ENCODE peak calls at places on chromosomes 1 and 21, in ten cellular contexts. One of them, this sample, is unnamed. For H3K4me1 and H3K27me3, the result is how much of the 10 kb centered on the place peaks cover.

GRCh38 chr1:225500589-225501192 is 72.9 kb upstream of the LBR start:
- DNase-seq in psoas muscle: no peak
- DNase-seq in vagina: no peak
- DNase-seq in transverse colon: no peak
- DNase-seq in CD8-positive, alpha-beta T cell: no peak
- DNase-seq in aorta: no peak
- DNase-seq in pancreas: no peak
- DNase-seq in adrenal gland: no peak
- DNase-seq in neural progenitor cell: no peak
- DNase-seq in left ventricle myocardium inferior: no peak
- DNase-seq in this sample: peak

GRCh38 chr1:209937996-209938959 is at the start of gene SYT14:
- DNase-seq in psoas muscle: no peak
- DNase-seq in vagina: no peak
- DNase-seq in transverse colon: no peak
- DNase-seq in CD8-positive, alpha-beta T cell: no peak
- DNase-seq in aorta: no peak
- DNase-seq in pancreas: peak
- DNase-seq in adrenal gland: peak
- DNase-seq in neural progenitor cell: peak
- DNase-seq in left ventricle myocardium inferior: no peak
- DNase-seq in this sample: no peak

GRCh38 chr1:146039844-146040194 is 18.3 kb upstream of the HJV start:
- DNase-seq in psoas muscle: no peak
- DNase-seq in vagina: no peak
- DNase-seq in transverse colon: no peak
- DNase-seq in CD8-positive, alpha-beta T cell: no peak
- DNase-seq in aorta: no peak
- DNase-seq in pancreas: no peak
- DNase-seq in adrenal gland: no peak
- DNase-seq in neural progenitor cell: no peak
- DNase-seq in left ventricle myocardium inferior: no peak
- DNase-seq in this sample: no peak

GRCh38 chr1:238589843-238590435 is 699.2 kb upstream of the ZP4 start:
- DNase-seq in psoas muscle: no peak
- DNase-seq in vagina: no peak
- DNase-seq in transverse colon: no peak
- DNase-seq in CD8-positive, alpha-beta T cell: no peak
- DNase-seq in aorta: no peak
- DNase-seq in pancreas: no peak
- DNase-seq in adrenal gland: no peak
- DNase-seq in neural progenitor cell: no peak
- DNase-seq in left ventricle myocardium inferior: no peak
- DNase-seq in this sample: no peak

GRCh38 chr1:168966217-168966616 is 140.3 kb upstream of the ATP1B1 start:
- DNase-seq in psoas muscle: no peak
- DNase-seq in vagina: no peak
- DNase-seq in transverse colon: no peak
- DNase-seq in CD8-positive, alpha-beta T cell: no peak
- DNase-seq in aorta: no peak
- DNase-seq in pancreas: no peak
- DNase-seq in adrenal gland: no peak
- DNase-seq in neural progenitor cell: no peak
- DNase-seq in left ventricle myocardium inferior: no peak
- DNase-seq in this sample: no peak

GRCh38 chr1:10668241-10668761 is 128.1 kb downstream of the CASZ1 start:
- DNase-seq in psoas muscle: no peak
- DNase-seq in vagina: no peak
- DNase-seq in transverse colon: no peak
- DNase-seq in CD8-positive, alpha-beta T cell: no peak
- DNase-seq in aorta: no peak
- DNase-seq in pancreas: no peak
- DNase-seq in adrenal gland: peak
- DNase-seq in neural progenitor cell: peak
- DNase-seq in left ventricle myocardium inferior: no peak
- DNase-seq in this sample: no peak

GRCh38 chr1:198548890-198549289 is 8.4 kb upstream of the ATP6V1G3 start:
- DNase-seq in psoas muscle: no peak
- DNase-seq in vagina: no peak
- DNase-seq in transverse colon: no peak
- DNase-seq in CD8-positive, alpha-beta T cell: no peak
- DNase-seq in aorta: no peak
- DNase-seq in pancreas: no peak
- DNase-seq in adrenal gland: no peak
- DNase-seq in neural progenitor cell: no peak
- DNase-seq in left ventricle myocardium inferior: no peak
- DNase-seq in this sample: no peak

GRCh38 chr1:3625151-3625907 is 514 bp downstream of the TPRG1L start:
- DNase-seq in psoas muscle: no peak
- DNase-seq in vagina: no peak
- DNase-seq in transverse colon: peak
- DNase-seq in CD8-positive, alpha-beta T cell: no peak
- DNase-seq in aorta: no peak
- DNase-seq in pancreas: peak
- DNase-seq in adrenal gland: peak
- DNase-seq in neural progenitor cell: peak
- DNase-seq in left ventricle myocardium inferior: no peak
- DNase-seq in this sample: peak

GRCh38 chr1:21511579-21512522 is 2.6 kb downstream of the ALPL start:
- DNase-seq in psoas muscle: peak
- DNase-seq in vagina: no peak
- DNase-seq in transverse colon: peak
- DNase-seq in CD8-positive, alpha-beta T cell: no peak
- DNase-seq in aorta: peak
- DNase-seq in pancreas: no peak
- DNase-seq in adrenal gland: peak
- DNase-seq in neural progenitor cell: no peak
- DNase-seq in left ventricle myocardium inferior: peak
- DNase-seq in this sample: no peak

GRCh38 chr1:156703741-156704140 is 1.6 kb downstream of the CRABP2 start:
- DNase-seq in psoas muscle: no peak
- DNase-seq in vagina: no peak
- DNase-seq in transverse colon: no peak
- DNase-seq in CD8-positive, alpha-beta T cell: no peak
- DNase-seq in aorta: no peak
- DNase-seq in pancreas: no peak
- DNase-seq in adrenal gland: no peak
- DNase-seq in neural progenitor cell: peak
- DNase-seq in left ventricle myocardium inferior: no peak
- DNase-seq in this sample: peak
- H3K4me3 ChIP-seq in psoas muscle: no peak
- H3K4me3 ChIP-seq in vagina: peak
- H3K4me3 ChIP-seq in transverse colon: no peak
- H3K4me3 ChIP-seq in CD8-positive, alpha-beta T cell: no peak
- H3K4me3 ChIP-seq in aorta: no peak
- H3K4me3 ChIP-seq in pancreas: no peak
- H3K4me3 ChIP-seq in adrenal gland: no peak
- H3K4me3 ChIP-seq in neural progenitor cell: peak
- H3K4me3 ChIP-seq in left ventricle myocardium inferior: no peak
- H3K4me3 ChIP-seq in this sample: no peak

GRCh38 chr21:43360441-43361126 is 66.3 kb downstream of the SIK1 start:
- DNase-seq in psoas muscle: peak
- DNase-seq in vagina: no peak
- DNase-seq in transverse colon: no peak
- DNase-seq in CD8-positive, alpha-beta T cell: no peak
- DNase-seq in aorta: no peak
- DNase-seq in pancreas: peak
- DNase-seq in adrenal gland: no peak
- DNase-seq in neural progenitor cell: no peak
- DNase-seq in left ventricle myocardium inferior: no peak
- DNase-seq in this sample: no peak

GRCh38 chr21:43361127-43361492 is 65.8 kb downstream of the SIK1 start:
- DNase-seq in psoas muscle: peak
- DNase-seq in vagina: no peak
- DNase-seq in transverse colon: peak
- DNase-seq in CD8-positive, alpha-beta T cell: no peak
- DNase-seq in aorta: no peak
- DNase-seq in pancreas: peak
- DNase-seq in adrenal gland: no peak
- DNase-seq in neural progenitor cell: no peak
- DNase-seq in left ventricle myocardium inferior: peak
- DNase-seq in this sample: no peak

GRCh38 chr21:43362306-43362927 is 64.5 kb downstream of the SIK1 start:
- DNase-seq in psoas muscle: peak
- DNase-seq in vagina: no peak
- DNase-seq in transverse colon: peak
- DNase-seq in CD8-positive, alpha-beta T cell: peak
- DNase-seq in aorta: peak
- DNase-seq in pancreas: peak
- DNase-seq in adrenal gland: peak
- DNase-seq in neural progenitor cell: peak
- DNase-seq in left ventricle myocardium inferior: peak
- DNase-seq in this sample: no peak

GRCh38 chr21:43362928-43363314 is 64.0 kb downstream of the SIK1 start:
- DNase-seq in psoas muscle: no peak
- DNase-seq in vagina: no peak
- DNase-seq in transverse colon: peak
- DNase-seq in CD8-positive, alpha-beta T cell: no peak
- DNase-seq in aorta: no peak
- DNase-seq in pancreas: no peak
- DNase-seq in adrenal gland: no peak
- DNase-seq in neural progenitor cell: no peak
- DNase-seq in left ventricle myocardium inferior: no peak
- DNase-seq in this sample: no peak

DNA sequence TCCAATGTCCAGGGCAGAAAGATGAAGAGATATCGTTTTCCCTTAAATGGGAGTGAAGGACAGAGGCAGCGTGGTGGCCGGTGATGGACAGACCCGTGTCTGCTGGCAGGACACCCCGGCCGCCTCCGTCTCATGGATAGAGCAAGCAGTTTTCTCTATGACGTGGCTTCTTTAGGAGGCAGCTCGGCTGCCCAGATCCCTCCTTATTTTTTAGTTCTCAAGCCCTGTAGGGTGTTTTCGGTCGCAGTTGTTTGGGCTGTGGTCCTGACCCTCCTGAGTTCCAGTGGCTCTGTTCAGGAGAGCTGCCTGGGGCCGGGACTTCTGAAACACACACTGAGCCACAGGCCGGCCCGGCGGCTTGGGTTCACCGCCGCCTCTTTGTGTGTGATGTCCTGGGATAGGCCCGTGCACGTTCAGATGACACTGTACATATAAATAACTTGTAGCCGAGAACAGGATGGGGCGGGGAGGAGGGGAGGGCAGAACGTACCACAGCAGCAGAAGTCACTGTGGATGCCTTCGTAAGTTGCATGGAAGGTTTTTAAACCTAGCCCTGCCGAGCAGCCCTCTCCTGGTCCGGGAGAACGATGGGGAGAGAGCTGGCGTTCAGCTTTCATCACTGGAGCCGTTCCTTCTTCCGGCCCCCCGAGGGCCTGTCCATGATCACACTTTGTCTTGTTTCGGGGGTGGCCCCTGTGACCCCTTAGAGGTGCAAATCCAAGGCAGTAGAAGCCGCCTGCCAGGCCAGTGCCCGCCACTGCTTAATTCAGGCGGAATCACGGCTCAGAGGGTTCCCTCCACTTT is 65.2 kb downstream of the SIK1 start:
- DNase-seq in psoas muscle: peak
- DNase-seq in vagina: no peak
- DNase-seq in transverse colon: peak
- DNase-seq in CD8-positive, alpha-beta T cell: peak
- DNase-seq in aorta: no peak
- DNase-seq in pancreas: peak
- DNase-seq in adrenal gland: peak
- DNase-seq in neural progenitor cell: no peak
- DNase-seq in left ventricle myocardium inferior: peak
- DNase-seq in this sample: no peak
- H3K4me1 ChIP-seq in psoas muscle: under half
- H3K4me1 ChIP-seq in vagina: under half
- H3K4me1 ChIP-seq in transverse colon: under half
- H3K4me1 ChIP-seq in CD8-positive, alpha-beta T cell: under half
- H3K4me1 ChIP-seq in aorta: under half
- H3K4me1 ChIP-seq in pancreas: under half
- H3K4me1 ChIP-seq in adrenal gland: under half
- H3K4me1 ChIP-seq in neural progenitor cell: under half
- H3K4me1 ChIP-seq in left ventricle myocardium inferior: half or more
- H3K4me1 ChIP-seq in this sample: under half

DNA sequence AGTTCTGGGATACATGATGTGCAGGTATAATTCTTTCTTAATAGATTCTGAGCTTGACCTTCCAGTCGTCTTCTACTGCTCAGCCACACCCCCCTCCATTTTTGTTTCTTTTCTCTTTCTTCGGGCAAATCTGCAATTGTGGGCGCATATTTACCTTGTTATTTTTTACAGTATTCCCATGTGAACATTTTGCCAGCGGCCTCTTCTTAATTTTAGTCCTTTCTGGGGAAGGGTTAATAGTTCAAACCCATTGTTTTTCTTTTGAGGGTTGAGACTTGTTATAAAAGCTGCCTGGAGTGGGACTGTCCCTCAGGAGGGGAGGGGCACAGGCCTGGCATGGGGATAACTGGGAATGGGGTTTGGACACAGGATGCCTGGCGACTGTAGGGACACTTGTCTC is 40.3 kb downstream of the PBX1 start:
- DNase-seq in psoas muscle: no peak
- DNase-seq in vagina: no peak
- DNase-seq in transverse colon: no peak
- DNase-seq in CD8-positive, alpha-beta T cell: no peak
- DNase-seq in aorta: no peak
- DNase-seq in pancreas: no peak
- DNase-seq in adrenal gland: no peak
- DNase-seq in neural progenitor cell: no peak
- DNase-seq in left ventricle myocardium inferior: no peak
- DNase-seq in this sample: no peak
- H3K27me3 ChIP-seq in psoas muscle: under half
- H3K27me3 ChIP-seq in vagina: under half
- H3K27me3 ChIP-seq in transverse colon: under half
- H3K27me3 ChIP-seq in CD8-positive, alpha-beta T cell: under half
- H3K27me3 ChIP-seq in aorta: under half
- H3K27me3 ChIP-seq in pancreas: under half
- H3K27me3 ChIP-seq in adrenal gland: under half
- H3K27me3 ChIP-seq in neural progenitor cell: under half
- H3K27me3 ChIP-seq in left ventricle myocardium inferior: under half
- H3K27me3 ChIP-seq in this sample: under half

GRCh38 chr1:7474786-7475502 is 296.2 kb upstream of the VAMP3 start:
- DNase-seq in psoas muscle: no peak
- DNase-seq in vagina: no peak
- DNase-seq in transverse colon: no peak
- DNase-seq in CD8-positive, alpha-beta T cell: no peak
- DNase-seq in aorta: no peak
- DNase-seq in pancreas: peak
- DNase-seq in adrenal gland: no peak
- DNase-seq in neural progenitor cell: peak
- DNase-seq in left ventricle myocardium inferior: no peak
- DNase-seq in this sample: no peak
- H3K4me3 ChIP-seq in psoas muscle: no peak
- H3K4me3 ChIP-seq in vagina: no peak
- H3K4me3 ChIP-seq in transverse colon: no peak
- H3K4me3 ChIP-seq in CD8-positive, alpha-beta T cell: no peak
- H3K4me3 ChIP-seq in aorta: no peak
- H3K4me3 ChIP-seq in pancreas: no peak
- H3K4me3 ChIP-seq in adrenal gland: no peak
- H3K4me3 ChIP-seq in neural progenitor cell: no peak
- H3K4me3 ChIP-seq in left ventricle myocardium inferior: no peak
- H3K4me3 ChIP-seq in this sample: no peak

DNA sequence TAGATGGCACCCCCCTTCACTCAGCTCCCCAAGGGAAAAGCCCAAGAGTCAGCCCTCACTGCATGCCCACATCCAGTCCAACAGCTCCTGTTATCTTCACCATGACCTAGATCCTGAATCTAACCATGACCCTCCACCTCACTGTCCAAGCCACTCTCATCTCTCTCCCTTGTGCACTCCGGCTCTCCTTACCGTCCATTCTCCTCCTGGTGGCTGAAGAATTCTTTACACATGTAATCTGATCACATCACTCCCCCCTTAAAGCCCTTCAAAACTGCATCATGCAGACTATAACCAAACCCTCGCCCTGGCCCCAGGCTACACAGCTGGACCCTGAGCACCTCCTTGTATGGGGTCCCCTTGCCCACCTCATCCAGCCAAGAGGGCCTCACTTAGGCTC is 14.0 kb upstream of the PAQR7 start:
- DNase-seq in psoas muscle: peak
- DNase-seq in vagina: no peak
- DNase-seq in transverse colon: no peak
- DNase-seq in CD8-positive, alpha-beta T cell: no peak
- DNase-seq in aorta: no peak
- DNase-seq in pancreas: no peak
- DNase-seq in adrenal gland: no peak
- DNase-seq in neural progenitor cell: peak
- DNase-seq in left ventricle myocardium inferior: no peak
- DNase-seq in this sample: no peak
- H3K4me1 ChIP-seq in psoas muscle: under half
- H3K4me1 ChIP-seq in vagina: under half
- H3K4me1 ChIP-seq in transverse colon: under half
- H3K4me1 ChIP-seq in CD8-positive, alpha-beta T cell: under half
- H3K4me1 ChIP-seq in aorta: under half
- H3K4me1 ChIP-seq in pancreas: under half
- H3K4me1 ChIP-seq in adrenal gland: under half
- H3K4me1 ChIP-seq in neural progenitor cell: under half
- H3K4me1 ChIP-seq in left ventricle myocardium inferior: under half
- H3K4me1 ChIP-seq in this sample: under half